ENCODE peak calls at places on chromosomes 16 and 17, in seven cellular contexts. Y, E, L, B, H, W and T are unnamed samples.

GRCh38 chr16:22213236-22213635 is 7.2 kb downstream of the EEF2K start:
- DNase-seq in Y (no peak), E (no peak), L (no peak), B (no peak), H (no peak), W (no peak), T (no peak)

GRCh38 chr17:49747632-49748031 is 16.3 kb downstream of the FAM117A start:
- DNase-seq in Y (no peak), E (no peak), L (no peak), B (no peak), H (peak), W (no peak), T (no peak)

GRCh38 chr17:42153919-42154491 is 784 bp downstream of the RAB5C start:
- DNase-seq in Y (no peak), E (no peak), L (peak), B (no peak), H (peak), W (no peak), T (peak)

GRCh38 chr16:77539336-77539735 is 104.5 kb upstream of the ADAMTS18 start:
- DNase-seq in Y (no peak), E (no peak), L (no peak), B (no peak), H (no peak), W (no peak), T (no peak)

GRCh38 chr17:66813314-66813713 is 21.6 kb upstream of the CACNG5 start:
- DNase-seq in Y (no peak), E (no peak), L (no peak), B (no peak), H (no peak), W (no peak), T (no peak)

GRCh38 chr17:12726131-12726530 is 60.4 kb downstream of the MYOCD start:
- DNase-seq in Y (no peak), E (no peak), L (no peak), B (no peak), H (no peak), W (no peak), T (no peak)

GRCh38 chr17:56913000-56913866 is 616 bp downstream of the TRIM25 start:
- DNase-seq in Y (no peak), E (no peak), L (peak), B (no peak), H (no peak), W (peak), T (no peak)

GRCh38 chr17:21171309-21171922 is 42.5 kb downstream of the TMEM11 start:
- DNase-seq in Y (no peak), E (peak), L (no peak), B (no peak), H (no peak), W (no peak), T (no peak)

GRCh38 chr16:75248536-75249380 is 2.7 kb downstream of the BCAR1 start:
- DNase-seq in Y (no peak), E (no peak), L (no peak), B (no peak), H (no peak), W (no peak), T (no peak)

GRCh38 chr17:45301674-45302073 is 15.1 kb downstream of the MAP3K14 start:
- DNase-seq in Y (no peak), E (no peak), L (no peak), B (no peak), H (no peak), W (no peak), T (no peak)

GRCh38 chr17:45300060-45300751 is 16.6 kb downstream of the MAP3K14 start:
- DNase-seq in Y (no peak), E (no peak), L (no peak), B (no peak), H (no peak), W (no peak), T (no peak)

GRCh38 chr17:45298546-45299285 is 18.1 kb downstream of the MAP3K14 start:
- DNase-seq in Y (no peak), E (no peak), L (no peak), B (no peak), H (no peak), W (no peak), T (no peak)

GRCh38 chr17:45296833-45297124 is 20.0 kb downstream of the MAP3K14 start:
- DNase-seq in Y (no peak), E (no peak), L (no peak), B (no peak), H (no peak), W (no peak), T (no peak)

GRCh38 chr17:45299311-45299710 is 17.5 kb downstream of the MAP3K14 start:
- DNase-seq in Y (no peak), E (no peak), L (no peak), B (no peak), H (no peak), W (peak), T (no peak)
- TF ChIP-seq JUND in Y (no peak), E (no peak), L (no peak), B (no peak), H (no peak), W (no peak), T (no peak)

GRCh38 chr16:55116165-55116894 is 185.7 kb downstream of the IRX5 start:
- DNase-seq in Y (no peak), E (no peak), L (no peak), B (no peak), H (no peak), W (no peak), T (no peak)
- TF ChIP-seq JUND in Y (no peak), E (no peak), L (no peak), B (no peak), H (no peak), W (no peak), T (no peak)

GRCh38 chr17:65158081-65158480 is 20.9 kb downstream of the RGS9 start:
- DNase-seq in Y (no peak), E (no peak), L (no peak), B (no peak), H (no peak), W (no peak), T (no peak)
- TF ChIP-seq JUND in Y (no peak), E (no peak), L (no peak), B (no peak), H (no peak), W (no peak), T (no peak)

DNA sequence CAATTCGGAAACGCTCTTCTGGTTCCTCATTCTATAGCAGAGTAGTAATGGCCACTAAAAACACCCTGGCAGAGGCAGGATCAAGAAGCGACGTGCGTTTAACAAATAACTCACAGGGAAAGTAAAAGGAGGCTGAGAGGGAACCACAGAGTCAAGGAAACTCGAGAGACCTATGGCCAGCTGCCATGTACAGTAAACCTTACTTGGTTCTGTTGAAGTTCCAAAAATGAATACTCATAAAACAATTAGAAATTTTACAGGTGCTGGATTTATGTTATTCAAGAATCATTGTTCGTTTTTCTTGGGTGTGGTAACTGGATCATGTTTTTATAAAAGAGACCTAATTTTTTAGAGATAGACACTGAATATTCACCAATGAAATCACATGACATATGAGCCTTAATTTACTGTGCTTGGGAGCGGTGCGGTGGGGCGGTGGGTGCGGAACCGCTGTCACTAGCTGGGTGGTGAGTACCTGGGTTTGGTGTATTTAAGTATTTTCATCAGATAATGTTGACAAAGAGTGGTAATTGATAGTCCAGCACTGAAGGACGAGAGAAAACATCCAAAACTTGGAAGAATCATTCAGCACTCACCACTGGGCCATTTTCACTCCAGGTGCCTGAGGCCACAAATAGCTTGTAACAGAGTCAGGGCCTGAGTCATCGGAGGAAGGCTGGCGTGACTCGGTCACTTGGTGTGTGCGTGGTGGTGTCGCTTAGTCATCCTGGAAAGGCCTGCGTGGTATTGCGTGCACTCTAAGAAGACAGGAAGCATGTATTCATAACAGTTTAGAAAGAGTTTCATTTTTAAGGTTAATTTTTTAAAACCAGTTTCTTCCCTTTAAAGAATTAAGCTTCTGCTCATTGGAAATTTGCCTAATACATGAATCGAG is 135.4 kb upstream of the CHMP6 start:
- DNase-seq in Y (peak), E (peak), L (peak), B (no peak), H (peak), W (no peak), T (peak)
- TF ChIP-seq JUND in Y (peak), E (peak), L (peak), B (no peak), H (no peak), W (peak), T (no peak)

GRCh38 chr17:80862341-80862969 is 129.2 kb upstream of the CHMP6 start:
- DNase-seq in Y (no peak), E (no peak), L (no peak), B (no peak), H (no peak), W (no peak), T (no peak)

GRCh38 chr17:80864751-80865150 is 126.9 kb upstream of the CHMP6 start:
- DNase-seq in Y (no peak), E (no peak), L (no peak), B (no peak), H (no peak), W (no peak), T (no peak)

GRCh38 chr17:80862978-80863377 is 128.7 kb upstream of the CHMP6 start:
- DNase-seq in Y (no peak), E (no peak), L (no peak), B (no peak), H (no peak), W (no peak), T (no peak)

GRCh38 chr17:80861892-80862291 is 129.7 kb upstream of the CHMP6 start:
- DNase-seq in Y (no peak), E (no peak), L (no peak), B (no peak), H (no peak), W (peak), T (no peak)

GRCh38 chr17:80863626-80864025 is 128.0 kb upstream of the CHMP6 start:
- DNase-seq in Y (no peak), E (no peak), L (no peak), B (no peak), H (no peak), W (no peak), T (no peak)
- TF ChIP-seq JUND in Y (no peak), E (no peak), L (no peak), B (no peak), H (no peak), W (no peak), T (no peak)